ENCODE peak calls at places on chromosomes 16 and 17, in six cellular contexts. T, Z, Y, W, N and V are unnamed samples.

GRCh38 chr17:45253879-45254278 is 8.0 kb downstream of the SPATA32 start:
- DNase-seq in T (no peak), Z (no peak), Y (no peak), W (no peak), N (no peak), V (no peak)

GRCh38 chr17:20063665-20064648 is 54.8 kb downstream of the SPECC1 start:
- DNase-seq in T (peak; percentile 84), Z (peak; percentile 97), Y (peak; percentile 79), W (no peak), N (peak; percentile 84), V (peak; percentile 72)

GRCh38 chr17:57707892-57708291 is 37.2 kb downstream of the CCDC182 start:
- DNase-seq in T (no peak), Z (no peak), Y (no peak), W (no peak), N (no peak), V (no peak)

GRCh38 chr16:77213542-77214108 is 14.4 kb downstream of the SYCE1L start:
- DNase-seq in T (peak; percentile 78), Z (peak; percentile 29), Y (peak; percentile 5), W (no peak), N (peak; percentile 80), V (peak; percentile 86)

GRCh38 chr17:35255316-35255715 is 12.4 kb downstream of the SLFN5 start:
- DNase-seq in T (no peak), Z (no peak), Y (no peak), W (no peak), N (no peak), V (no peak)

GRCh38 chr17:66459811-66460270 is 157.4 kb downstream of the PRKCA start:
- DNase-seq in T (no peak), Z (peak; percentile 82), Y (no peak), W (no peak), N (peak; percentile 94), V (peak; percentile 100)

GRCh38 chr17:61806941-61807340 is 56.4 kb downstream of the BRIP1 start:
- DNase-seq in T (no peak), Z (no peak), Y (no peak), W (no peak), N (no peak), V (peak; percentile 54)

GRCh38 chr17:36940313-36941264 is 3.3 kb downstream of the LHX1 start:
- DNase-seq in T (no peak), Z (no peak), Y (no peak), W (no peak), N (no peak), V (no peak)

GRCh38 chr17:81346908-81347349 is 48.3 kb upstream of the BAHCC1 start:
- DNase-seq in T (no peak), Z (no peak), Y (no peak), W (no peak), N (no peak), V (no peak)

GRCh38 chr17:27579304-27579703 is 51.7 kb upstream of the LGALS9 start:
- DNase-seq in T (no peak), Z (no peak), Y (no peak), W (no peak), N (no peak), V (no peak)

GRCh38 chr17:15967706-15968399 is 22.9 kb downstream of the ADORA2B start:
- DNase-seq in T (no peak), Z (no peak), Y (no peak), W (no peak), N (no peak), V (no peak)

GRCh38 chr16:56246051-56246817 is 54.9 kb downstream of the GNAO1 start:
- DNase-seq in T (peak; percentile 55), Z (no peak), Y (peak; percentile 92), W (no peak), N (peak; percentile 46), V (peak; percentile 1)

GRCh38 chr16:78184554-78185183 is 85.2 kb downstream of the WWOX start:
- DNase-seq in T (no peak), Z (no peak), Y (peak; percentile 24), W (no peak), N (peak; percentile 1), V (peak; percentile 29)

GRCh38 chr17:72349508-72350472 is 229.0 kb downstream of the SOX9 start:
- DNase-seq in T (no peak), Z (no peak), Y (no peak), W (no peak), N (no peak), V (no peak)

GRCh38 chr17:48048321-48049140 is at the start of gene NFE2L1:
- DNase-seq in T (peak; percentile 85), Z (peak; percentile 86), Y (peak; percentile 58), W (no peak), N (peak; percentile 80), V (peak; percentile 89)

GRCh38 chr17:80475949-80476876 is at the start of gene NPTX1:
- DNase-seq in T (no peak), Z (no peak), Y (no peak), W (no peak), N (no peak), V (peak; percentile 22)

GRCh38 chr16:14455577-14455976 is 174.5 kb downstream of the PARN start:
- DNase-seq in T (no peak), Z (no peak), Y (no peak), W (no peak), N (peak; percentile 61), V (peak; percentile 27)

GRCh38 chr16:2152695-2153506 is 2.7 kb upstream of the TRAF7 start:
- DNase-seq in T (no peak), Z (no peak), Y (no peak), W (peak; percentile 5), N (no peak), V (no peak)

GRCh38 chr17:5500247-5500803 is 14.0 kb downstream of the MIS12 start:
- DNase-seq in T (no peak), Z (no peak), Y (no peak), W (no peak), N (no peak), V (no peak)